ENCODE peak calls at places on chromosomes 4 and X, in five cellular contexts. M is AG08395; O is Right ventricle myocardium superior; C is NAMALWA; X is CD4-positive, alpha-beta T cell. P is an unnamed sample.

GRCh38 chrX:132292753-132293152 is 73.5 kb upstream of the RAP2C start:
- DNase-seq in M (peak; percentile 78), O (no peak), C (peak; percentile 64), X (no peak), P (peak; percentile 58)

GRCh38 chrX:114046695-114047279 is 537.1 kb upstream of the HTR2C start:
- DNase-seq in M (no peak), O (no peak), C (no peak), X (no peak), P (no peak)

GRCh38 chr4:90951037-90951436 is 823.8 kb downstream of the CCSER1 start:
- DNase-seq in M (no peak), O (no peak), C (no peak), X (no peak), P (no peak)

GRCh38 chr4:27176400-27176799 is 315.8 kb downstream of the STIM2 start:
- DNase-seq in M (peak; percentile 12), O (no peak), C (peak; percentile 35), X (no peak), P (peak; percentile 24)

GRCh38 chr4:8356856-8357255 is 83.7 kb downstream of the ACOX3 start:
- DNase-seq in M (no peak), O (peak; percentile 6), C (no peak), X (no peak), P (no peak)

GRCh38 chrX:38817004-38817703 is 15.9 kb downstream of the MID1IP1 start:
- DNase-seq in M (peak; percentile 44), O (peak; percentile 60), C (no peak), X (no peak), P (no peak)

GRCh38 chr4:106898621-106899230 is 137.4 kb downstream of the DKK2 start:
- DNase-seq in M (peak; percentile 66), O (no peak), C (peak; percentile 67), X (no peak), P (peak; percentile 59)

GRCh38 chr4:86432552-86433134 is 72.8 kb upstream of the MAPK10 start:
- DNase-seq in M (no peak), O (no peak), C (no peak), X (no peak), P (no peak)

GRCh38 chr4:128812360-128812958 is 3.0 kb downstream of the JADE1 start:
- DNase-seq in M (peak; percentile 60), O (no peak), C (peak; percentile 74), X (no peak), P (peak; percentile 76)

GRCh38 chrX:69615779-69616519 is at the start of gene EDA:
- DNase-seq in M (peak; percentile 65), O (peak; percentile 90), C (peak; percentile 86), X (peak; percentile 44), P (peak; percentile 46)

GRCh38 chrX:118579417-118579816 is 83.8 kb downstream of the DOCK11 start:
- DNase-seq in M (no peak), O (no peak), C (no peak), X (no peak), P (no peak)

GRCh38 chrX:17697191-17697590 is 40.1 kb upstream of the SCML1 start:
- DNase-seq in M (peak; percentile 19), O (no peak), C (no peak), X (no peak), P (no peak)

GRCh38 chrX:30151964-30152363 is 63.4 kb upstream of the MAGEB2 start:
- DNase-seq in M (no peak), O (no peak), C (no peak), X (no peak), P (no peak)

GRCh38 chr4:151325320-151326246 is at the start of gene SH3D19:
- DNase-seq in M (peak; percentile 58), O (peak; percentile 84), C (no peak), X (no peak), P (no peak)

GRCh38 chr4:186068581-186069402 is at the start of gene TLR3:
- DNase-seq in M (peak; percentile 33), O (no peak), C (peak; percentile 16), X (no peak), P (no peak)

GRCh38 chr4:2258091-2259035 is 3.5 kb downstream of the MXD4 start:
- DNase-seq in M (no peak), O (peak; percentile 40), C (no peak), X (no peak), P (no peak)

GRCh38 chrX:26234177-26234576 is 18.2 kb downstream of the MAGEB5 start:
- DNase-seq in M (no peak), O (no peak), C (no peak), X (no peak), P (no peak)

GRCh38 chrX:74550295-74550802 is 64.1 kb downstream of the RLIM start:
- DNase-seq in M (peak; percentile 65), O (peak; percentile 91), C (peak; percentile 80), X (peak; percentile 83), P (peak; percentile 82)

GRCh38 chrX:70208479-70208878 is 26.0 kb upstream of the AWAT1 start:
- DNase-seq in M (no peak), O (no peak), C (no peak), X (no peak), P (no peak)

GRCh38 chr4:19748470-19748869 is 503.2 kb upstream of the SLIT2 start:
- DNase-seq in M (peak; percentile 60), O (no peak), C (no peak), X (no peak), P (no peak)

GRCh38 chr4:122453384-122454000 is 3.0 kb downstream of the IL2 start:
- DNase-seq in M (no peak), O (no peak), C (no peak), X (no peak), P (no peak)

P was measured in GM12865.